ENCODE peak calls at places on chromosomes 3 and 15, in five cellular contexts. M is heart left ventricle, Y is AG04450, V is upper lobe of right lung, G is right lobe of liver. P is an unnamed sample.

GRCh38 chr3:131749826-131750225 is 247.1 kb upstream of the MRPL3 start:
- DNase-seq in M (no peak), Y (no peak), V (no peak), G (no peak), P (no peak)

GRCh38 chr15:89023311-89023961 is 64.8 kb upstream of the ABHD2 start:
- DNase-seq in M (no peak), Y (no peak), V (no peak), G (no peak), P (no peak)

GRCh38 chr3:82815417-82816058 is 1054.1 kb upstream of the GBE1 start:
- DNase-seq in M (no peak), Y (no peak), V (peak; percentile 39), G (no peak), P (no peak)

GRCh38 chr3:197541756-197542539 is 13.8 kb downstream of the BDH1 start:
- DNase-seq in M (peak; percentile 69), Y (peak; percentile 58), V (no peak), G (no peak), P (peak; percentile 46)

GRCh38 chr15:45714501-45715488 is 80.0 kb downstream of the SQOR start:
- DNase-seq in M (peak; percentile 52), Y (peak; percentile 20), V (no peak), G (no peak), P (peak; percentile 47)

GRCh38 chr3:158531334-158531733 is 39.7 kb upstream of the MLF1 start:
- DNase-seq in M (no peak), Y (no peak), V (no peak), G (no peak), P (no peak)

GRCh38 chr3:148146241-148146640 is 551.5 kb upstream of the AGTR1 start:
- DNase-seq in M (no peak), Y (no peak), V (no peak), G (no peak), P (no peak)

GRCh38 chr3:154981201-154981600 is 98.9 kb upstream of the MME start:
- DNase-seq in M (no peak), Y (no peak), V (no peak), G (no peak), P (no peak)

GRCh38 chr3:16455946-16456345 is 57.6 kb downstream of the RFTN1 start:
- DNase-seq in M (no peak), Y (no peak), V (no peak), G (no peak), P (no peak)

GRCh38 chr15:69897471-69898237 is 200.1 kb downstream of the TLE3 start:
- DNase-seq in M (no peak), Y (no peak), V (no peak), G (no peak), P (no peak)

GRCh38 chr15:73852507-73852906 is 20.9 kb upstream of the TBC1D21 start:
- DNase-seq in M (no peak), Y (no peak), V (no peak), G (no peak), P (no peak)

GRCh38 chr3:23575697-23576096 is 230.1 kb upstream of the UBE2E1 start:
- DNase-seq in M (no peak), Y (no peak), V (no peak), G (no peak), P (no peak)

GRCh38 chr15:34335176-34335575 is 2.4 kb downstream of the SLC12A6 start:
- DNase-seq in M (no peak), Y (no peak), V (no peak), G (no peak), P (no peak)

GRCh38 chr3:167723872-167724271 is 10.8 kb downstream of the PDCD10 start:
- DNase-seq in M (no peak), Y (no peak), V (no peak), G (no peak), P (no peak)

GRCh38 chr3:155202626-155203025 is 90.9 kb downstream of the STRIT1 start:
- DNase-seq in M (no peak), Y (peak; percentile 30), V (no peak), G (no peak), P (peak; percentile 96)

GRCh38 chr3:147424325-147424910 is 15.3 kb downstream of the ZIC1 start:
- DNase-seq in M (no peak), Y (no peak), V (no peak), G (no peak), P (no peak)

GRCh38 chr3:87076951-87077350 is 86.0 kb upstream of the VGLL3 start:
- DNase-seq in M (no peak), Y (peak; percentile 42), V (no peak), G (no peak), P (peak; percentile 45)

GRCh38 chr15:75043509-75044257 is 20.3 kb downstream of the PPCDC start:
- DNase-seq in M (peak; percentile 99), Y (peak; percentile 98), V (peak; percentile 96), G (peak; percentile 94), P (peak; percentile 98)

GRCh38 chr15:78831229-78832207 is 20.3 kb upstream of the ADAMTS7 start:
- DNase-seq in M (no peak), Y (no peak), V (no peak), G (no peak), P (no peak)

GRCh38 chr15:48858401-48858800 is 19.5 kb upstream of the EID1 start:
- DNase-seq in M (no peak), Y (no peak), V (no peak), G (no peak), P (no peak)

GRCh38 chr15:73924258-73924921 is 1.9 kb upstream of the LOXL1 start:
- DNase-seq in M (no peak), Y (peak; percentile 73), V (no peak), G (peak; percentile 34), P (peak; percentile 76)

GRCh38 chr15:68204361-68204760 is 771 bp downstream of the CALML4 start:
- DNase-seq in M (no peak), Y (no peak), V (no peak), G (no peak), P (no peak)

GRCh38 chr15:68206711-68207151 is 1.6 kb upstream of the CALML4 start:
- DNase-seq in M (no peak), Y (no peak), V (no peak), G (no peak), P (no peak)

GRCh38 chr15:68205949-68206539 is 912 bp upstream of the CALML4 start:
- DNase-seq in M (peak; percentile 75), Y (no peak), V (peak; percentile 81), G (peak; percentile 81), P (no peak)

GRCh38 chr15:68204776-68205557 is at the start of gene CALML4:
- DNase-seq in M (peak; percentile 64), Y (no peak), V (no peak), G (peak; percentile 93), P (no peak)

DNA sequence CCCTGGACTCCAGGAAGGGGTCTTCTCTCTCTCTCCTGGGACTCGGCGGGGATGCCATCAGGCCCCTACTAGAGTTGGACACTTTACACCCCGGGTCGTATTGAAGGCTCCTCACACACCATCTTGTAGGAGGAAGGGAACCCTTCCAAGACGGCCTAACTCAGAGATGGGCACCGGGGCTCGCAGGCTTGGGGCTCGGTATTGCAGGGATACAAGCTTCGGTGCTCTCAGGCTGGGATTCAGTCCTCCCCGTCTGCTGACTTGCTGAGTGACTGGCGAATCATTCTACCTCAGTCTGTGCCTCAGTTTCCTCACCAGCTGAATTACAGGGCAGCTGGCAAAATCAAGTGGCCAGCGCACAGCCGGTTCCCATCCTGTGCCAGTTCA is 419 bp upstream of the CALML4 start:
- DNase-seq in M (no peak), Y (no peak), V (no peak), G (no peak), P (no peak)
- H3K4me3 ChIP-seq in M (peak overlapping the region; percentile 42), Y (no peak overlapping the region), V (peak overlapping the region; percentile 36), G (no peak overlapping the region), P (no peak overlapping the region)

GRCh38 chr3:108053025-108053424 is 37.8 kb downstream of the CD47 start:
- DNase-seq in M (no peak), Y (no peak), V (no peak), G (no peak), P (no peak)
- TF ChIP-seq CTCF in M (no peak), Y (no peak), V (no peak), G (no peak), P (no peak)

DNA sequence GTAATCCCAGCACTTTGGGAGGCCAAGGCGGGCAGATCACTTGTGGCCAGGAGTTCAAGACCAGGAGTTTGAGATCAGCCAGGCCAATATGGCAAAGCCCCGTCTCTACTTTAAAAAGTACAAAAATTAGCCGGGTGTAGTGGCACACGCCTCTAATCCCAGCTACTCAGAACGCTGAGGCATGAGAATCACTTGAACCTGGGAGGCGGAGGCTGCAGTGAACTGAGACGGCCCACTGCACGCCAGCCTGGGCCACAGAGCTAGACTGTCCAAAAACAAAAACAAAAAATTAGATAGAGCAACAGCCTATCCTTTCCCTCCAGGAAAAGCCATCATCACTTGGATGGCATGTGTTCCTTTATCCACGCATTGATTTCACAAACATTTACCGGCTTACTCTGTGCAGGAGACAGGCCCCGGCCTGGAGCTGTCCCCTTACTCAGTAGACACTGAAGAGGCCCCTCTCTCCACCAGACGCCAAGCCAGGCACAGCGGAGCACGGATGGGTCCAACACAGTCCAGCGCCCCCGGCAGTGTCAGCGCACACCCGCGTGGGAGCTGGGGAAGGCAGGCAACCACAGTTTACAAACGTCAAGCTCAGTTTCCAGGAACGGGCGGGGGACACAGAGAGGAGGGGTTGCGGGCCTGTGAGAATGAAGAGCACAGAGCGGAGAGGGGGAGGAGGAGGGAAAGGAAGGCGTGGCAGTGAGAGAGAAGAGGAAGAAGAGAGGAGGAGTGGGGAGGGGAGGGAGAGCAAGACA is 3.1 kb downstream of the GP5 start:
- DNase-seq in M (peak; percentile 43), Y (no peak), V (peak; percentile 65), G (peak; percentile 82), P (no peak)
- H3K4me3 ChIP-seq in M (peak overlapping the region; percentile 47), Y (no peak overlapping the region), V (peak overlapping the region; percentile 31), G (peak overlapping the region; percentile 35), P (no peak overlapping the region)

DNA sequence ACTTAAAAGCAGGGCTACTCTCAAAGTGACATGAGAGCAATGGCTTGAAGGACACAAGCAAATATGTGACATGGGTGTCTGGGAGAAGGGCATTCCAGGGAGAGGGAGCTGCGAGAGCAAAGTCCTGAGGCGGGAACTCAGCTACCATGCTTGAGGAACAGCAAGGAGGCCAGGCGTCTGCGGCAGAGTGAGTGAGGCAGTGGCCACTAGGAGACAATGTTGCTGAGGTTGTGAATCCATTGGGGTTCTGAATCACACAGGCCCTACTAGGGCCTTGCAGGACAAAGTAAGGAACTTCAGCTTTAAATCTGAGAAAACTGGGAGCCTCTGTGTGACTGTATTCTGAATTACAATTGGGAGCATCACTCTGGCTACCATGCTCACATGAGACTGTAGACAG is 94.1 kb upstream of the PRICKLE2 start:
- DNase-seq in M (no peak), Y (no peak), V (no peak), G (no peak), P (no peak)
- TF ChIP-seq CTCF in M (no peak), Y (peak; percentile 5), V (no peak), G (no peak), P (peak; percentile 13)

DNA sequence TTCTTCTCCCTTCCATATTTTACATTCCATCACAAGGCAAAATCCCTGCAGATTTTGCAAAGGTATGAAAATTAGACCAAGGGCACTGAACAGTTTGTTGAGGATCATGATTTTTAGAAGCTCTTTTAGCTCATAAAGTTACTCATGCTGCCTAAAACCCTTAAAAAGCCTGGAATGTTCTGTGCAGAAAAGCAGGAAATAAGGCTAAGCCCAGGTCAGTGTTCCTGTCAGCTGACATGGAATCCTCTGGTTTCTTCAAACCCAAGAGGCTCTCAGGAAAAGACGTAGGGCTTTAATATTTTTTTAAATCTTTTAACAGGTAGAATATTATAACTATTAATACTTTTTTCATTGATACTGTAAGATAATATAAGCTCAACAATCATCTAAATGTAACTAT is 8.2 kb downstream of the CBLB start:
- DNase-seq in M (no peak), Y (no peak), V (no peak), G (no peak), P (no peak)
- H3K4me3 ChIP-seq in M (no peak overlapping the region), Y (no peak overlapping the region), V (no peak overlapping the region), G (no peak overlapping the region), P (no peak overlapping the region)

P was measured in HFF-Myc.